ENCODE peak calls at places on chromosomes 11 and 22, in ten cellular contexts. B is stimulated activated CD4-positive, alpha-beta T cell treated with anti-CD3 and anti-CD28 coated beads, Interleukin-2, amount 100 ng/mL, for 48 hours; M is SK-MEL-5; Q is activated CD4-positive, alpha-beta T cell treated with anti-CD3 and anti-CD28 coated beads for 1 hour; G is NCI-H774; U is RWPE1; P is endothelial cell of umbilical vein; I is kidney; K is tibial nerve; A is kidney epithelial cell. S is an unnamed sample.

GRCh38 chr11:129457321-129457720 is 81.7 kb downstream of the BARX2 start:
- DNase-seq in Q (no peak), B (no peak), A (no peak), P (no peak), G (peak), K (no peak), I (no peak), U (no peak), M (no peak), S (no peak)

GRCh38 chr11:67354314-67355022 is 1.1 kb upstream of the POLD4 start:
- DNase-seq in B (no peak), K (no peak), G (no peak), A (peak), Q (no peak), P (peak), M (no peak), U (peak), I (peak), S (peak)

GRCh38 chr22:49271369-49271727 is 556.3 kb downstream of the BRD1 start:
- DNase-seq in G (no peak), P (no peak), Q (no peak), K (no peak), U (no peak), B (no peak), A (no peak), M (no peak), I (no peak), S (no peak)

GRCh38 chr11:128549256-128549944 is 38.0 kb downstream of the ETS1 start:
- DNase-seq in I (peak), A (no peak), Q (no peak), G (no peak), B (no peak), U (no peak), P (peak), K (peak), M (no peak), S (no peak)

GRCh38 chr11:1883342-1884122 is 8.2 kb downstream of the PRR33 start:
- DNase-seq in M (no peak), K (no peak), U (no peak), Q (no peak), A (no peak), G (no peak), B (no peak), I (peak), P (no peak), S (no peak)

GRCh38 chr11:82890941-82891340 is 9.3 kb downstream of the PRCP start:
- DNase-seq in Q (no peak), U (no peak), A (no peak), B (no peak), I (no peak), K (no peak), M (no peak), P (no peak), G (no peak), S (no peak)

GRCh38 chr11:63709336-63709735 is 28.0 kb downstream of the RTN3 start:
- DNase-seq in P (peak), A (no peak), Q (no peak), M (no peak), U (no peak), I (no peak), G (no peak), K (no peak), B (no peak), S (no peak)

GRCh38 chr11:119536801-119537200 is 113.8 kb upstream of the THY1 start:
- DNase-seq in K (no peak), P (no peak), A (no peak), B (no peak), G (no peak), M (peak), U (no peak), Q (no peak), I (no peak), S (no peak)

GRCh38 chr11:131637469-131638175 is 267.2 kb downstream of the NTM start:
- DNase-seq in P (no peak), M (peak), A (peak), Q (no peak), I (no peak), K (no peak), G (no peak), U (no peak), B (no peak), S (no peak)

GRCh38 chr11:77101043-77101537 is 1.6 kb upstream of the OMP start:
- DNase-seq in Q (no peak), P (peak), I (no peak), A (no peak), M (peak), G (no peak), B (no peak), U (no peak), K (no peak), S (peak)

GRCh38 chr11:94948070-94948617 is 25.2 kb downstream of the CWC15 start:
- DNase-seq in I (no peak), P (no peak), A (peak), K (no peak), Q (no peak), B (no peak), M (no peak), U (no peak), G (no peak), S (peak)

GRCh38 chr11:93967258-93967657 is 53.9 kb upstream of the HEPHL1 start:
- DNase-seq in U (no peak), A (no peak), B (no peak), P (no peak), K (no peak), M (no peak), Q (no peak), G (no peak), I (no peak), S (no peak)

GRCh38 chr11:116791002-116791812 is 472 bp downstream of the APOA5 start:
- DNase-seq in K (peak), B (peak), Q (peak), M (peak), G (peak), P (peak), U (peak), A (no peak), I (peak), S (peak)

GRCh38 chr11:35166369-35167360 is 27.7 kb downstream of the CD44 start:
- DNase-seq in U (peak), I (peak), M (peak), A (peak), P (peak), Q (no peak), G (no peak), K (no peak), B (no peak), S (peak)

GRCh38 chr11:64356498-64357411 is 2.2 kb upstream of the RPS6KA4 start:
- DNase-seq in P (peak), Q (no peak), I (peak), A (no peak), M (peak), G (peak), U (no peak), K (no peak), B (peak), S (no peak)

GRCh38 chr22:20750461-20751184 is 23.3 kb upstream of the SERPIND1 start:
- DNase-seq in B (peak), I (peak), A (peak), K (peak), U (peak), Q (no peak), G (peak), M (peak), P (peak), S (peak)

GRCh38 chr11:5596611-5597201 is at the start of gene TRIM6:
- DNase-seq in A (no peak), P (peak), U (peak), Q (no peak), K (peak), M (peak), B (no peak), I (peak), G (no peak), S (peak)

GRCh38 chr22:32584650-32585049 is 110.0 kb downstream of the FBXO7 start:
- DNase-seq in M (peak), Q (no peak), G (no peak), K (peak), I (no peak), P (no peak), B (no peak), A (no peak), U (no peak), S (peak)

GRCh38 chr11:2540521-2541320 is 95.9 kb downstream of the KCNQ1 start:
- DNase-seq in A (no peak), G (no peak), P (no peak), I (peak), Q (no peak), K (no peak), M (no peak), U (no peak), B (no peak), S (no peak)

GRCh38 chr11:12092714-12093113 is 17.7 kb upstream of the MICAL2 start:
- DNase-seq in K (no peak), G (no peak), P (no peak), I (no peak), B (no peak), Q (no peak), U (no peak), A (no peak), M (peak), S (no peak)

GRCh38 chr11:18612394-18612793 is 12.8 kb downstream of the MISFA start:
- DNase-seq in P (no peak), U (no peak), B (no peak), M (no peak), K (no peak), A (no peak), I (no peak), Q (no peak), G (no peak), S (no peak)

GRCh38 chr11:120612363-120613263 is 101.1 kb downstream of the GRIK4 start:
- DNase-seq in P (peak), I (no peak), B (no peak), M (no peak), Q (no peak), U (no peak), K (no peak), A (peak), G (no peak), S (peak)

GRCh38 chr11:28922351-28922981 is 814.3 kb downstream of the METTL15 start:
- DNase-seq in Q (no peak), P (no peak), B (no peak), U (no peak), M (no peak), K (no peak), I (no peak), A (no peak), G (no peak), S (no peak)

GRCh38 chr11:112554586-112554985 is 293.9 kb upstream of the PLET1 start:
- DNase-seq in K (no peak), P (no peak), A (no peak), B (no peak), Q (no peak), G (no peak), I (no peak), M (no peak), U (no peak), S (no peak)

GRCh38 chr11:79219186-79220045 is 221.4 kb downstream of the TENM4 start:
- DNase-seq in I (no peak), K (no peak), M (no peak), B (no peak), G (no peak), U (no peak), P (no peak), Q (no peak), A (no peak), S (no peak)

GRCh38 chr11:9253086-9253485 is 12.1 kb downstream of the DENND5A start:
- DNase-seq in B (no peak), U (no peak), P (peak), G (no peak), M (no peak), K (no peak), I (no peak), A (no peak), Q (no peak), S (no peak)

GRCh38 chr22:37113757-37114156 is 4.2 kb upstream of the TMPRSS6 start:
- DNase-seq in A (no peak), Q (no peak), P (no peak), B (no peak), M (no peak), G (no peak), K (no peak), I (no peak), U (no peak), S (no peak)

GRCh38 chr11:65646921-65647701 is 9.2 kb downstream of the SIPA1 start:
- DNase-seq in U (no peak), G (no peak), K (no peak), I (peak), Q (no peak), B (no peak), A (no peak), M (no peak), P (peak), S (no peak)

S was measured in AG08396.